ENCODE peak calls at places on chromosomes 4 and X, in ten cellular contexts. T is fibroblast of lung, I is foreskin keratinocyte, S is adrenal gland, G is psoas muscle, M is left lung, K is right cardiac atrium, J is ascending aorta, N is HCT116, W is mesendoderm. C is an unnamed sample. For H3K27me3 and H3K4me1, the result is how much of the 10 kb centered on the place peaks cover.

GRCh38 chr4:86106475-86106874 is 253.4 kb downstream of the MAPK10 start:
- DNase-seq in S (no peak), M (no peak), T (no peak), N (no peak), J (no peak), I (no peak), K (no peak), W (no peak), G (no peak), C (no peak)

GRCh38 chr4:128379860-128380259 is 92.2 kb upstream of the PGRMC2 start:
- DNase-seq in N (no peak), I (no peak), G (peak), K (peak), J (no peak), M (no peak), T (peak), W (peak), S (peak), C (peak)

GRCh38 chrX:23554304-23554703 is 113.0 kb upstream of the PRDX4 start:
- DNase-seq in G (no peak), J (no peak), K (no peak), T (peak), N (peak), W (peak), S (no peak), M (no peak), I (no peak), C (no peak)

GRCh38 chrX:124232523-124233201 is 99.8 kb upstream of the TEX13D start:
- DNase-seq in K (no peak), N (no peak), M (no peak), W (peak), I (peak), S (no peak), J (no peak), T (no peak), G (no peak), C (no peak)

GRCh38 chr4:176193126-176193525 is 2.3 kb downstream of the SPATA4 start:
- DNase-seq in I (peak), N (no peak), G (no peak), W (no peak), M (no peak), S (no peak), J (no peak), K (no peak), T (peak), C (no peak)

GRCh38 chr4:169267070-169267469 is 3.7 kb downstream of the SH3RF1 start:
- DNase-seq in T (no peak), W (peak), S (no peak), G (no peak), M (no peak), I (no peak), K (no peak), J (no peak), N (no peak), C (no peak)

GRCh38 chr4:76654796-76655195 is 219.8 kb downstream of the SHROOM3 start:
- DNase-seq in G (no peak), M (no peak), I (no peak), W (no peak), T (no peak), N (no peak), K (no peak), S (no peak), J (no peak), C (no peak)

GRCh38 chrX:129665916-129666644 is 11.3 kb upstream of the APLN start:
- DNase-seq in T (peak), G (no peak), N (peak), K (no peak), I (peak), M (no peak), W (peak), S (peak), J (peak), C (peak)

GRCh38 chr4:113636877-113637276 is 124.7 kb downstream of the CAMK2D start:
- DNase-seq in T (peak), G (no peak), N (no peak), J (no peak), I (no peak), S (no peak), W (peak), K (no peak), M (no peak), C (peak)

GRCh38 chr4:141711211-141711610 is 74.8 kb downstream of the IL15 start:
- DNase-seq in J (no peak), S (no peak), T (peak), W (peak), G (no peak), I (no peak), M (no peak), K (no peak), N (no peak), C (no peak)

GRCh38 chr4:147336252-147336651 is 144.6 kb upstream of the EDNRA start:
- DNase-seq in S (no peak), N (no peak), K (no peak), T (no peak), M (no peak), J (no peak), I (no peak), G (no peak), W (no peak), C (no peak)

GRCh38 chrX:11458175-11458574 is 165.0 kb downstream of the AMELX start:
- DNase-seq in K (no peak), S (no peak), M (no peak), W (no peak), G (no peak), N (no peak), J (peak), I (no peak), T (peak), C (no peak)

GRCh38 chrX:78104447-78105176 is 564 bp downstream of the PGK1 start:
- DNase-seq in K (peak), W (peak), M (peak), J (peak), I (no peak), G (peak), N (no peak), T (peak), S (peak), C (peak)

GRCh38 chrX:69221239-69222102 is 56.2 kb upstream of the PJA1 start:
- DNase-seq in I (no peak), J (no peak), M (no peak), T (no peak), G (no peak), N (no peak), K (no peak), W (peak), S (no peak), C (no peak)

GRCh38 chr4:87853108-87853507 is 20.3 kb downstream of the MEPE start:
- DNase-seq in J (no peak), S (no peak), N (peak), K (no peak), G (no peak), T (peak), I (no peak), M (no peak), W (peak), C (no peak)

GRCh38 chr4:113673450-113673849 is 88.1 kb downstream of the CAMK2D start:
- DNase-seq in N (peak), M (no peak), W (peak), K (no peak), I (peak), J (no peak), G (no peak), T (no peak), S (no peak), C (peak)

GRCh38 chr4:72558655-72559054 is 10.4 kb downstream of the ADAMTS3 start:
- DNase-seq in S (no peak), J (no peak), K (no peak), N (no peak), W (no peak), I (no peak), M (no peak), G (no peak), T (no peak), C (no peak)

GRCh38 chr4:109229028-109229427 is 73.4 kb downstream of the COL25A1 start:
- DNase-seq in S (no peak), N (no peak), J (no peak), W (no peak), M (no peak), I (no peak), K (no peak), G (no peak), T (no peak), C (no peak)

GRCh38 chrX:108584617-108585211 is 145.1 kb downstream of the COL4A5 start:
- DNase-seq in I (no peak), N (peak), W (peak), K (no peak), G (no peak), S (no peak), T (no peak), M (no peak), J (no peak), C (no peak)

GRCh38 chr4:55543858-55544257 is 2.9 kb downstream of the CLOCK start:
- DNase-seq in M (no peak), G (no peak), N (peak), K (no peak), W (peak), I (peak), T (peak), S (no peak), J (no peak), C (no peak)

GRCh38 chrX:149937881-149938426 is 337 bp downstream of the EOLA2 start:
- DNase-seq in N (no peak), S (peak), J (peak), I (no peak), K (peak), T (peak), M (peak), G (peak), W (peak), C (no peak)

GRCh38 chr4:98623126-98623802 is 35.1 kb downstream of the TSPAN5 start:
- DNase-seq in T (no peak), G (no peak), I (no peak), K (no peak), M (no peak), S (no peak), N (peak), J (no peak), W (no peak), C (no peak)

GRCh38 chr4:181987392-181987791 is 255.8 kb upstream of the TENM3 start:
- DNase-seq in J (no peak), I (no peak), S (no peak), N (no peak), T (no peak), M (no peak), W (no peak), K (no peak), G (no peak), C (no peak)

GRCh38 chr4:157992038-157992706 is 180.7 kb downstream of the GASK1B start:
- DNase-seq in N (peak), S (peak), J (no peak), W (peak), G (no peak), T (peak), K (no peak), M (no peak), I (no peak), C (peak)

GRCh38 chr4:128424524-128425195 is 137.0 kb upstream of the PGRMC2 start:
- DNase-seq in W (no peak), J (no peak), G (no peak), M (no peak), T (peak), I (peak), N (no peak), S (no peak), K (no peak), C (peak)

GRCh38 chr4:122762520-122762919 is 30.0 kb downstream of the BBS12 start:
- DNase-seq in M (no peak), T (no peak), S (no peak), J (no peak), N (no peak), G (no peak), I (no peak), W (no peak), K (no peak), C (no peak)

GRCh38 chr4:89166971-89167475 is 55.7 kb downstream of the TIGD2 start:
- DNase-seq in T (no peak), G (no peak), S (no peak), M (no peak), J (no peak), K (no peak), W (no peak), N (no peak), I (no peak), C (no peak)

GRCh38 chr4:36224969-36225903 is 19.1 kb downstream of the ARAP2 start:
- DNase-seq in M (no peak), T (no peak), N (no peak), S (no peak), W (peak), K (no peak), I (no peak), G (no peak), J (no peak), C (no peak)

GRCh38 chr4:107721436-107722090 is 1.5 kb upstream of the PAPSS1 start:
- DNase-seq in G (no peak), N (no peak), S (no peak), I (no peak), M (no peak), K (no peak), T (no peak), W (peak), J (no peak), C (no peak)

GRCh38 chrX:32987139-32987538 is 224.2 kb downstream of the DMD start:
- DNase-seq in M (no peak), T (no peak), I (no peak), N (no peak), S (no peak), K (peak), G (no peak), W (peak), J (no peak), C (no peak)

GRCh38 chr4:36573441-36573840 is 292.0 kb downstream of the DTHD1 start:
- DNase-seq in W (no peak), I (no peak), N (no peak), S (no peak), M (no peak), K (no peak), J (no peak), T (no peak), G (no peak), C (no peak)

GRCh38 chr4:80125252-80126177 is 52.5 kb upstream of the ANTXR2 start:
- DNase-seq in K (peak), G (no peak), N (peak), T (peak), S (no peak), J (no peak), I (no peak), M (no peak), W (peak), C (no peak)

GRCh38 chr4:187333151-187333550 is 609.5 kb upstream of the FAT1 start:
- DNase-seq in T (no peak), I (no peak), N (no peak), M (no peak), W (no peak), S (no peak), G (no peak), J (no peak), K (no peak), C (peak)

GRCh38 chr4:53656421-53656981 is 65.2 kb upstream of the LNX1 start:
- DNase-seq in K (no peak), W (no peak), N (no peak), S (no peak), G (no peak), J (no peak), M (no peak), I (no peak), T (peak), C (peak)

DNA sequence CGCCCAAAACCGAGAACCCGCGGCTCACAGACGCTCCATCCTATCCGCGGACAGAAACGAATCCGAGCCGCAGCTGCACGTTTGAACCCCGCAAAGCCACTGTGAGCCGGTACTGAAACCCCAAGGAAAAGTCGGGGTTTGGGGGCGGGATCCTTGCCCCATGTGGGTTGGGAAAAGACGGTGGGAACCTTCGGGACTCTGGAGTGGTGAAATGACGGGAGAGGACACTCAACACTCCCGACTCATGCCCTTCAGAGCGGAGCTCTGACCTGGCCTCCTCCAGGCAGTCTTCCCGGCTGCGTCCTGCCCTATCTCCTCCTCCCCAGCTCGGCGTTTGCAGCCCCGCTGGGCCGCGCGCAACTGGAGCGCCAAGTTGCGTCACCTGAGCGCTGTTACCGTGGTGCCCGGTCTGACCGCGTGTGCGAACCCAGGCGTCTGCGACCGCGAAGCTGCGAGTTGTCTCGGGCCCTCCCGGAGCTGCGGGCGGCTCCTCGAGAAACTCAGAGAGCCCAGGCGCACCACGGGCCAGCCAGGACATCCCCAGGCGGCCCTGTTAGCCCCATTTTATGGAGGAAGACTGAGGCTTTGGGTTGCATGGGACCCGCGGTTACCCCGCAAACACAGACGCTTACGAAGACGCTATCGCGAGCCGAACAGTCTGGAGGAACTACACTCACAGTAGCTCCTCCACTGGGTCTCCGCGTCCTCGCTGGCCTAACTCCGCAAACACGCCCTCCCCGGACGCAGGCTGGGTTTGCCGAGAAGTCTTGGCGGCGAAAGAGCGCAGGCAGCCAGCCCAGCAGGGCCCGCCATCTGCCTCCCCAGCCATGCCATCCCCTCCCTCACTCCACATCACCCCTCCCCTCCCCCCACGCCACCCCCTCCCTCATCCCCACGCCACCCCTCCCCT is 20.3 kb upstream of the HMX1 start:
- DNase-seq in N (no peak), M (no peak), I (no peak), S (no peak), W (peak), K (peak), J (no peak), G (no peak), T (no peak), C (no peak)
- H3K27me3 ChIP-seq in N (under half), M (half or more), I (half or more), S (half or more), W (half or more), K (under half), J (under half), G (under half), T (under half), C (under half)

DNA sequence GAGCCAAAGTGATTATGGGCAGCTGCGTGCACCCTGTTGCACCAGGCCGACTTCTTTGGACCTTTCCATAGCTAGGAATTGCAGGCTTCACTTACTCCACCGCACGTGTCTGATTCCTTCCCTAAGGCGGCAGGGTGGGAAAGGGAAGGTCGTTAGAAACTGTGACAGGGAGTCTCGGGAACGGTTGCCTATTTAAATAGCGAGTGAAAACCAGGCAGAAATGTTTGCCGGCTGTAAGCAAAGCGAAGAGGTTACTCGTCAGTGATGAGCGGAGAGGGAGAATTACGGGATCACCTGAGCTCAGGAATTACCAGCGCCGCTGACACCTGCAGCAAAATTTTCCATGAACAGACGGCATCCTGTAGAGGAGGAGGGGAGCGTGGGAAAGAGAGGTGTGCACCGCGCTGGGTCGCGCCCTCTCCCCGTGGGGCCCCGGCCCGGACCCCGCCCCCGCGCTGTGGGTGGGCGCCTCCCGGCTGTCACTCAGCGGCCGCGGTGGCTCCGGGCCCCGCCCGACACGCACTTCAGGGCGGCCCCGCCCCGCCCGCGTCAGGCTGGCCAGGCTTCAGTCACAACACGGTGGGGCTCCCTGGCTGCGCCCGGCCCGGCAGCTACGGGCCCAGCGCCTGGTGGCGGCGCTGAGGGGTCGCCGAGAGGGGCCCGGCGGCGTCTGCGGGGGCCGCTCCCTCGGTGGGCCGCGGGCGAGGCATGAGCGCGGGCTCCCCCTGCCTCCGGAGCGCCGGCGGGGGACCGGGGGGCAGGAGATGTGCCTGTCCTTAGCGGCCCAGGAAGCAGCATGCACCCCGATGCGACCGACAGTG is at the start of gene SNX25:
- DNase-seq in T (peak), S (peak), N (peak), G (peak), M (peak), W (peak), I (peak), K (peak), J (peak), C (peak)
- H3K4me1 ChIP-seq in T (under half), S (under half), N (under half), G (under half), M (under half), W (under half), I (under half), K (under half), J (under half), C (under half)

GRCh38 chr4:2041234-2042130 is 17.6 kb upstream of the NAT8L start:
- DNase-seq in G (peak), M (peak), W (peak), I (peak), S (peak), J (peak), N (peak), T (peak), K (peak), C (peak)

GRCh38 chr4:2042207-2042946 is 16.8 kb upstream of the NAT8L start:
- DNase-seq in I (no peak), N (no peak), T (no peak), S (peak), K (peak), M (no peak), W (no peak), J (peak), G (no peak), C (no peak)

GRCh38 chr4:2040391-2041233 is 18.5 kb upstream of the NAT8L start:
- DNase-seq in W (no peak), M (no peak), N (no peak), K (peak), J (peak), G (no peak), S (peak), I (no peak), T (no peak), C (no peak)

GRCh38 chr4:2036327-2036726 is 22.8 kb upstream of the NAT8L start:
- DNase-seq in T (no peak), N (no peak), M (no peak), I (no peak), W (no peak), J (peak), S (no peak), G (no peak), K (no peak), C (no peak)

GRCh38 chr4:2036866-2037265 is 22.3 kb upstream of the NAT8L start:
- DNase-seq in N (no peak), K (no peak), T (no peak), M (no peak), G (no peak), I (no peak), S (no peak), W (no peak), J (peak), C (no peak)
- H3K27ac ChIP-seq in N (no peak), K (no peak), T (no peak), M (no peak), G (no peak), I (no peak), S (no peak), W (no peak), J (no peak), C (no peak)

GRCh38 chr4:4874254-4874653 is 14.8 kb downstream of the MSX1 start:
- DNase-seq in G (no peak), M (no peak), S (no peak), N (no peak), J (no peak), I (no peak), K (peak), W (no peak), T (no peak), C (no peak)

GRCh38 chr4:4875611-4876010 is 16.1 kb downstream of the MSX1 start:
- DNase-seq in T (no peak), G (no peak), J (no peak), K (no peak), S (no peak), N (no peak), I (no peak), M (no peak), W (no peak), C (no peak)

GRCh38 chr4:4875147-4875546 is 15.7 kb downstream of the MSX1 start:
- DNase-seq in M (no peak), K (peak), T (no peak), I (no peak), W (no peak), N (no peak), S (no peak), J (no peak), G (no peak), C (no peak)

GRCh38 chr4:4880492-4880891 is 21.0 kb downstream of the MSX1 start:
- DNase-seq in G (no peak), I (no peak), W (no peak), J (no peak), N (no peak), M (no peak), T (no peak), S (no peak), K (no peak), C (no peak)

GRCh38 chr4:4876945-4877661 is 17.6 kb downstream of the MSX1 start:
- DNase-seq in M (no peak), S (no peak), N (no peak), K (no peak), J (no peak), T (no peak), I (no peak), W (no peak), G (no peak), C (no peak)
- H3K27me3 ChIP-seq in M (under half), S (under half), N (under half), K (under half), J (under half), T (under half), I (under half), W (under half), G (under half), C (under half)

GRCh38 chr4:10100734-10101216 is 15.8 kb downstream of the WDR1 start:
- DNase-seq in J (no peak), S (no peak), W (no peak), M (peak), N (no peak), K (peak), I (no peak), G (no peak), T (no peak), C (no peak)
- H3K4me1 ChIP-seq in J (half or more), S (under half), W (under half), M (half or more), N (half or more), K (under half), I (under half), G (half or more), T (under half), C (under half)

C was measured in SJSA1.